ENCODE peak calls at places on chromosomes 1 and 21, in seven cellular contexts. Y is H1, S is A549, X is K562, H is WTC11, P is GM12878, V is HCT116. A is an unnamed sample.

GRCh38 chr1:64757213-64757612 is 12.3 kb downstream of the RAVER2 start:
- DNase-seq in S (no peak), Y (no peak), X (peak), V (no peak), H (no peak), P (no peak), A (no peak)

GRCh38 chr1:47317841-47318240 is 3.9 kb upstream of the STIL start:
- DNase-seq in P (no peak), V (no peak), H (no peak), Y (no peak), S (no peak), X (no peak), A (no peak)

GRCh38 chr1:48851638-48852037 is 74.9 kb upstream of the BEND5 start:
- DNase-seq in S (no peak), H (no peak), V (no peak), X (no peak), Y (no peak), P (no peak), A (no peak)

GRCh38 chr21:42652527-42653491 is 612 bp upstream of the PDE9A start:
- DNase-seq in S (peak), P (no peak), H (peak), V (no peak), Y (peak), X (no peak), A (no peak)

GRCh38 chr21:42796327-42797062 is 82.8 kb downstream of the WDR4 start:
- DNase-seq in X (peak), Y (no peak), P (no peak), H (no peak), S (no peak), V (no peak), A (no peak)

GRCh38 chr1:151314137-151314875 is 12.9 kb downstream of the PI4KB start:
- DNase-seq in V (no peak), P (no peak), H (no peak), S (peak), X (no peak), Y (no peak), A (no peak)

GRCh38 chr21:37208741-37209225 is 58.4 kb downstream of the VPS26C start:
- DNase-seq in H (no peak), V (no peak), Y (no peak), X (no peak), S (no peak), P (no peak), A (no peak)

GRCh38 chr1:204617256-204618147 is 68.0 kb downstream of the LRRN2 start:
- DNase-seq in V (no peak), S (no peak), P (no peak), H (no peak), X (no peak), Y (no peak), A (no peak)

GRCh38 chr1:43311521-43311920 is 10.7 kb downstream of the TIE1 start:
- DNase-seq in P (no peak), X (no peak), S (no peak), V (no peak), Y (no peak), H (no peak), A (no peak)

GRCh38 chr1:30668026-30668425 is 55.4 kb downstream of the MATN1 start:
- DNase-seq in S (no peak), V (no peak), Y (no peak), P (no peak), X (peak), H (no peak), A (no peak)

GRCh38 chr1:165686121-165686970 is 12.0 kb downstream of the ALDH9A1 start:
- DNase-seq in S (no peak), Y (no peak), P (peak), V (no peak), X (peak), H (peak), A (peak)

GRCh38 chr1:224801761-224802490 is 127.5 kb upstream of the DNAH14 start:
- DNase-seq in H (no peak), P (no peak), V (no peak), S (no peak), Y (no peak), X (no peak), A (no peak)

GRCh38 chr1:211910917-211911485 is 80.4 kb upstream of the LPGAT1 start:
- DNase-seq in Y (no peak), P (no peak), S (no peak), V (no peak), H (no peak), X (no peak), A (peak)

GRCh38 chr21:35381743-35382310 is 332.7 kb upstream of the RUNX1 start:
- DNase-seq in V (no peak), P (no peak), X (no peak), H (no peak), Y (no peak), S (no peak), A (no peak)

GRCh38 chr1:156126701-156127534 is 12.4 kb downstream of the LMNA start:
- DNase-seq in Y (no peak), X (peak), V (peak), H (no peak), S (no peak), P (peak), A (peak)

GRCh38 chr1:184950209-184950608 is 24.1 kb downstream of the NIBAN1 start:
- DNase-seq in H (no peak), Y (no peak), P (no peak), X (no peak), S (no peak), V (no peak), A (no peak)

GRCh38 chr21:45624356-45624854 is 19.1 kb upstream of the PCBP3 start:
- DNase-seq in V (no peak), Y (no peak), P (no peak), H (no peak), S (no peak), X (no peak), A (no peak)

DNA sequence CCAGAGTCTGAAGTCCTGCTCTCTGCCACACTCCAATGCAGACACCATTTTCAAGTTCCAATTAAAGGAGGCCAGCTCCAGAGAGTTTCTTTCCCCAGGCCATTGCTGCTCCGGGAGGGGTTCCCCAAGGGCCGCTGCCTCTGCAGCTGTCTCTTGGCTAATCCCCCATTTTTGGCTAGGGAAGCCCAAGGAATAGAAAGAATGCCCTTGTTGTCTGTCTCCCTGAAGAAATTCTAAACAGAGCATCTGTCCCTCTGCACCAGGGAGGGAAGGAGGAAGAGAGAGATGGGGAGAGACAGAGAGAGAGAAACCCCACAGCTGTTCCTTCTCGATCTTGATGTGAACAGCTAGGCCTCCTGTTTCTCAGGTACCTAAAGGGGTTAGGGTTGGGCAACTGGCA is 12.9 kb downstream of the OPTC start:
- DNase-seq in P (no peak), H (no peak), Y (no peak), V (no peak), S (no peak), X (no peak), A (no peak)
- TF ChIP-seq MAX in P (no peak), H (no peak), Y (no peak), V (no peak), S (no peak), X (no peak), A (no peak)

GRCh38 chr1:84434081-84434755 is 35.9 kb downstream of the DNASE2B start:
- DNase-seq in V (peak), P (no peak), Y (no peak), S (no peak), X (no peak), H (no peak), A (no peak)
- TF ChIP-seq CTCF in V (no peak), P (no peak), Y (no peak), S (no peak), X (no peak), H (no peak), A (no peak)

GRCh38 chr1:226864311-226864710 is 6.1 kb upstream of the PSEN2 start:
- DNase-seq in V (no peak), S (no peak), X (no peak), H (no peak), P (no peak), Y (peak), A (no peak)
- TF ChIP-seq MAX in V (no peak), S (no peak), X (no peak), H (no peak), P (no peak), Y (no peak), A (no peak)

GRCh38 chr1:28642847-28643635 is at the start of gene TAF12:
- DNase-seq in H (peak), P (peak), X (peak), V (peak), Y (peak), S (peak), A (peak)
- TF ChIP-seq CTCF in H (peak), P (peak), X (peak), V (no peak), Y (peak), S (peak), A (peak)

GRCh38 chr21:29208666-29209059 is 78.2 kb downstream of the MAP3K7CL start:
- DNase-seq in H (no peak), S (no peak), Y (no peak), X (no peak), V (no peak), P (no peak), A (no peak)
- TF ChIP-seq MAX in H (no peak), S (no peak), Y (no peak), X (no peak), V (no peak), P (no peak), A (no peak)

GRCh38 chr21:31479714-31480113 is 135.7 kb upstream of the TIAM1 start:
- DNase-seq in S (no peak), V (no peak), X (no peak), P (no peak), H (no peak), Y (no peak), A (no peak)

GRCh38 chr21:31475223-31475622 is 131.2 kb upstream of the TIAM1 start:
- DNase-seq in H (no peak), X (no peak), S (no peak), Y (no peak), V (no peak), P (no peak), A (no peak)

GRCh38 chr21:31473685-31474345 is 129.8 kb upstream of the TIAM1 start:
- DNase-seq in S (no peak), Y (no peak), V (no peak), P (no peak), H (no peak), X (no peak), A (no peak)

GRCh38 chr21:31479222-31479621 is 135.2 kb upstream of the TIAM1 start:
- DNase-seq in V (no peak), X (no peak), S (no peak), P (no peak), H (no peak), Y (no peak), A (no peak)

GRCh38 chr21:31476551-31477120 is 132.6 kb upstream of the TIAM1 start:
- DNase-seq in X (no peak), H (no peak), Y (no peak), V (no peak), P (no peak), S (peak), A (no peak)
- TF ChIP-seq CTCF in X (no peak), H (no peak), Y (no peak), V (no peak), P (no peak), S (no peak), A (no peak)

GRCh38 chr1:62823556-62823955 is 39.6 kb downstream of the ATG4C start:
- DNase-seq in P (no peak), Y (no peak), V (no peak), X (no peak), H (no peak), S (no peak), A (no peak)
- TF ChIP-seq MAX in P (no peak), Y (no peak), V (no peak), X (no peak), H (no peak), S (no peak), A (no peak)

DNA sequence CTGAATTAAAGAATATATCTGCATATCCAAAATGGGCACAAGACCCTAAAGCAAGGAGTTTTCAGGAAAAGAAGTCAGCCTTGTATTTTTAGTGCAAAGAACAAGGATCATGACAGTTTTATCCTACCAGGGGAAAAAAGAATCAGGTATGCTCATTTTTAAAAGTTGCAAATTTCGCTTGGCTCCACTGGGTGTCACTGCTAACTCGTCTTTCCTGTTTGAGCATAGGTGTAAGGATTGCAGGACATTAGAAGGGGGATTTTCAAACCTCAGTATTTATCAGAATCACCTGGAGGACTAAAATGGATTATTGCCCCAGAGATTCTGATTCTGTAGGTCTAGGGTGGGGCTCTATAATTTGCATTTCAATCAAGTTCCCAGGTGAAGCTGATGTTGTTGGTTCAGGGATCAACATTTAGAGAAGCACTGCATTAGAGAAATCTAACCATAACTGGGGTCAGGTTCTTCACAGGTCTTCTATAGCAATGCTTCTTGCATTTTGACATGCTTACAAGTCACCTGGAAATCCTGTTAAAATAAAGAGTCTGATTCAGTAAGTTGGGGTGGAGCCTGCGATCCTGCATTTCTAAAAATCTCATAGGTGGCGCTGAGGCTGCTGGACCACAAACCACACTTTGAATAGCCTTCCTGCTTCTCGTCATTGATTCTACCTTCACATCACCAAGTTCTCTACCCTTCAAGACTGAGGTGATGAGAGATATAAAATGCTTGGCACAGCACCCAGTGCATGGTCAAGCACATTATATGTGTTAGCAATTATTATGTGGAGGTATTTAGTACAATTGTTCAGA is 39.6 kb downstream of the NUF2 start:
- DNase-seq in X (peak), S (peak), Y (no peak), V (peak), P (no peak), H (peak), A (peak)
- TF ChIP-seq CTCF in X (peak), S (peak), Y (no peak), V (peak), P (peak), H (peak), A (peak)

DNA sequence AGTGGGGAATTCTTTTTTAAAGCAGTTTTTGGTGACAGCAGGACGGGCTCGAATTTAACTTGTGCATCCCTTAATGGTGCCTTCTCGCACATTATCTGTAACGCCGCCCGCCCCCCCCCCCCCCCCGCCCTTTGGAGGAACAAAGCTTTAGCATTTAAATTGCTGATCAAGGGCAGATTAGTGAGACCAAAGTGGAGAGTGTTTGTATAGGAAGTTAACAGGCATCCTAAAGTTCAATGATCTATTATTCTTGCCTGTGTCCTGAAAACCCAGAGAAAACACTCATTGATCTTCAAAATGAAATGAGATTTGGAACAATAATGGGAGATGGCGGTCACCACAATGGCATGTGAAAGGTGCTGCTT is 2.3 kb downstream of the LMO4 start:
- DNase-seq in H (no peak), S (no peak), P (no peak), X (no peak), Y (no peak), V (no peak), A (no peak)
- TF ChIP-seq MAX in H (no peak), S (no peak), P (no peak), X (no peak), Y (no peak), V (no peak), A (no peak)